ENCODE peak calls at places on chromosomes 2 and 18, in five cellular contexts. One of them, this sample, is unnamed.
A peak's percentile ranks its signal among the peaks of the same experiment; 100 is the strongest.

GRCh38 chr2:3289526-3289925 is 88.1 kb downstream of the EIPR1 start:
- DNase-seq in spleen: peak; percentile 51
- DNase-seq in gastrocnemius medialis: no peak
- DNase-seq in tibial artery: no peak
- DNase-seq in pancreas: no peak
- DNase-seq in this sample: no peak

GRCh38 chr2:60565472-60565871 is 12.0 kb upstream of the BCL11A start:
- DNase-seq in spleen: no peak
- DNase-seq in tibial artery: no peak
- DNase-seq in gastrocnemius medialis: no peak
- DNase-seq in pancreas: no peak
- DNase-seq in this sample: no peak

GRCh38 chr2:19989342-19989680 is 594 bp downstream of the WDR35 start:
- DNase-seq in tibial artery: no peak
- DNase-seq in pancreas: no peak
- DNase-seq in spleen: no peak
- DNase-seq in gastrocnemius medialis: no peak
- DNase-seq in this sample: no peak

GRCh38 chr2:209383212-209383611 is 40.6 kb upstream of the MAP2 start:
- DNase-seq in spleen: no peak
- DNase-seq in gastrocnemius medialis: no peak
- DNase-seq in tibial artery: no peak
- DNase-seq in pancreas: no peak
- DNase-seq in this sample: no peak

GRCh38 chr2:109058215-109058614 is 69.2 kb upstream of the EDAR start:
- DNase-seq in tibial artery: no peak
- DNase-seq in pancreas: no peak
- DNase-seq in spleen: peak; percentile 24
- DNase-seq in gastrocnemius medialis: no peak
- DNase-seq in this sample: no peak

GRCh38 chr2:62817995-62818713 is 112.6 kb downstream of the EHBP1 start:
- DNase-seq in gastrocnemius medialis: no peak
- DNase-seq in tibial artery: no peak
- DNase-seq in spleen: no peak
- DNase-seq in pancreas: no peak
- DNase-seq in this sample: no peak

GRCh38 chr2:158688722-158689121 is 106.4 kb upstream of the DAPL1 start:
- DNase-seq in spleen: no peak
- DNase-seq in pancreas: no peak
- DNase-seq in tibial artery: no peak
- DNase-seq in gastrocnemius medialis: no peak
- DNase-seq in this sample: no peak

GRCh38 chr2:71277159-71277498 is 50.2 kb upstream of the PAIP2B start:
- DNase-seq in spleen: no peak
- DNase-seq in pancreas: no peak
- DNase-seq in tibial artery: no peak
- DNase-seq in gastrocnemius medialis: no peak
- DNase-seq in this sample: no peak

GRCh38 chr2:127654084-127654837 is 8.3 kb downstream of the GPR17 start:
- DNase-seq in spleen: peak; percentile 73
- DNase-seq in pancreas: no peak
- DNase-seq in tibial artery: no peak
- DNase-seq in gastrocnemius medialis: no peak
- DNase-seq in this sample: no peak

GRCh38 chr2:127653421-127654083 is 7.6 kb downstream of the GPR17 start:
- DNase-seq in gastrocnemius medialis: no peak
- DNase-seq in pancreas: no peak
- DNase-seq in spleen: no peak
- DNase-seq in tibial artery: no peak
- DNase-seq in this sample: no peak

GRCh38 chr2:127651987-127652550 is 6.1 kb downstream of the GPR17 start:
- DNase-seq in gastrocnemius medialis: peak; percentile 35
- DNase-seq in tibial artery: peak; percentile 94
- DNase-seq in spleen: peak; percentile 76
- DNase-seq in pancreas: no peak
- DNase-seq in this sample: no peak

GRCh38 chr2:127651381-127651809 is 5.4 kb downstream of the GPR17 start:
- DNase-seq in tibial artery: no peak
- DNase-seq in pancreas: no peak
- DNase-seq in spleen: peak; percentile 77
- DNase-seq in gastrocnemius medialis: no peak
- DNase-seq in this sample: no peak

DNA sequence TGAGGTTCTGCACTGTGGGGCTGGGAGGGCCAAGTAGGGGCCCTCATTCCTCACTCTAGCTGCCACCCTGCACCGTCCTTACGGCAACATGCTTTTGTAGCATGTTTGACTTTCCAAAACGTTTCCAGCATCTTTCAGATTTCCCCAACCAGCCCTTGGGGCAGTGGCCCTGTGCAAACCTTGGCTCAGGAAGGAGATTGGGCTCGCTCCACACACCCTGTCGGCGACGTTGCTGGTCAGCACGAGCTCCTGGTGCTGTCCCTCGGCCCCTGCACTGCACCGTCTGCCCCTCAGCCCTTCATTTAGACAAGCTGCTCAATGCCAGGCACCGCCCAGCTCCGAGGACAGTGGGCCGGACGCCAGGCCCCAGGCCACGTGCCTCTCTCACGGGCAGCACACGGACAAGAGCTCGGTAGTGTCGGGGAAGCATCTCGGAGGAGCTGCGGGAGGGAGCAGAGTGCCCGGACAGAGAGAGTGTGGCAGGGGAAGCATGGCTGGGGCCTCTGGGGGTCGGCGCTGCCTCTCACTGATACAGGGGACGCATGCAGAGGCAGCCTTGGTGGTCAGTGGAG is 6.9 kb downstream of the GPR17 start:
- DNase-seq in spleen: peak; percentile 76
- DNase-seq in tibial artery: no peak
- DNase-seq in pancreas: no peak
- DNase-seq in gastrocnemius medialis: no peak
- DNase-seq in this sample: no peak
- H3K27me3 ChIP-seq in spleen: no peaks in the 10 kb centered on the region
- H3K27me3 ChIP-seq in tibial artery: no peaks in the 10 kb centered on the region
- H3K27me3 ChIP-seq in pancreas: no peaks in the 10 kb centered on the region
- H3K27me3 ChIP-seq in gastrocnemius medialis: no peaks in the 10 kb centered on the region
- H3K27me3 ChIP-seq in this sample: no peaks in the 10 kb centered on the region

GRCh38 chr18:58578835-58579560 is 49.9 kb downstream of the ALPK2 start:
- DNase-seq in gastrocnemius medialis: no peak
- DNase-seq in tibial artery: no peak
- DNase-seq in spleen: no peak
- DNase-seq in pancreas: no peak
- DNase-seq in this sample: no peak

GRCh38 chr18:58579561-58580047 is 49.3 kb downstream of the ALPK2 start:
- DNase-seq in pancreas: no peak
- DNase-seq in gastrocnemius medialis: no peak
- DNase-seq in tibial artery: no peak
- DNase-seq in spleen: no peak
- DNase-seq in this sample: no peak

GRCh38 chr18:58580078-58580477 is 48.8 kb downstream of the ALPK2 start:
- DNase-seq in gastrocnemius medialis: no peak
- DNase-seq in spleen: no peak
- DNase-seq in pancreas: no peak
- DNase-seq in tibial artery: no peak
- DNase-seq in this sample: no peak

GRCh38 chr18:58580623-58581022 is 48.3 kb downstream of the ALPK2 start:
- DNase-seq in tibial artery: no peak
- DNase-seq in spleen: no peak
- DNase-seq in gastrocnemius medialis: no peak
- DNase-seq in pancreas: no peak
- DNase-seq in this sample: no peak

DNA sequence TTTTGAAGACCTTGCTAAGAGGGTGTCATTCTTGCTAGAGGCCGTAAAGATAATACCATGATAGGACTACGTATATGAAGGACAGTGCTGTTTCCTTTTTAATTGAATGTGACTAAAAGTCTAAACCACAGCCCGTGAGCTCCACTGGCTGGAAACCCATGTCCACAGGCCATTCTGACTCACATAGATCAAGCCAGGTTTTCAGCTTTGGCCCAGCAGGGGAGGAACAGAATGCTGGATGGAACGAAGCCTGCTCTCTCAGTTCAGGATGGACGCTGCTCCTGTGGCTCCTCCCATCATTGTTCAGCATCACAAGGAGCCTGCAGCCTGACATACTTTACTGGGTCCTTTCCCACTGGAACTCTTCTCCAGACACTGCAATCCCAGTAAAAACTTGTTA is 47.6 kb downstream of the ALPK2 start:
- DNase-seq in pancreas: no peak
- DNase-seq in gastrocnemius medialis: no peak
- DNase-seq in tibial artery: no peak
- DNase-seq in spleen: no peak
- DNase-seq in this sample: no peak
- H3K4me1 ChIP-seq in pancreas: no peaks in the 10 kb centered on the region
- H3K4me1 ChIP-seq in gastrocnemius medialis: peaks cover 41% of the 10 kb centered on the region
- H3K4me1 ChIP-seq in tibial artery: no peaks in the 10 kb centered on the region
- H3K4me1 ChIP-seq in spleen: no peaks in the 10 kb centered on the region
- H3K4me1 ChIP-seq in this sample: no peaks in the 10 kb centered on the region

GRCh38 chr2:241300000-241300399 is 15.5 kb downstream of the HDLBP start:
- DNase-seq in pancreas: no peak
- DNase-seq in spleen: no peak
- DNase-seq in tibial artery: no peak
- DNase-seq in gastrocnemius medialis: no peak
- DNase-seq in this sample: no peak

GRCh38 chr2:241302759-241303651 is 12.5 kb downstream of the HDLBP start:
- DNase-seq in spleen: no peak
- DNase-seq in tibial artery: no peak
- DNase-seq in gastrocnemius medialis: no peak
- DNase-seq in pancreas: no peak
- DNase-seq in this sample: no peak

GRCh38 chr2:241298554-241299165 is 16.8 kb downstream of the HDLBP start:
- DNase-seq in tibial artery: no peak
- DNase-seq in spleen: no peak
- DNase-seq in gastrocnemius medialis: no peak
- DNase-seq in pancreas: no peak
- DNase-seq in this sample: no peak

GRCh38 chr2:241304039-241304670 is 11.3 kb downstream of the HDLBP start:
- DNase-seq in gastrocnemius medialis: no peak
- DNase-seq in spleen: no peak
- DNase-seq in pancreas: no peak
- DNase-seq in tibial artery: no peak
- DNase-seq in this sample: no peak

DNA sequence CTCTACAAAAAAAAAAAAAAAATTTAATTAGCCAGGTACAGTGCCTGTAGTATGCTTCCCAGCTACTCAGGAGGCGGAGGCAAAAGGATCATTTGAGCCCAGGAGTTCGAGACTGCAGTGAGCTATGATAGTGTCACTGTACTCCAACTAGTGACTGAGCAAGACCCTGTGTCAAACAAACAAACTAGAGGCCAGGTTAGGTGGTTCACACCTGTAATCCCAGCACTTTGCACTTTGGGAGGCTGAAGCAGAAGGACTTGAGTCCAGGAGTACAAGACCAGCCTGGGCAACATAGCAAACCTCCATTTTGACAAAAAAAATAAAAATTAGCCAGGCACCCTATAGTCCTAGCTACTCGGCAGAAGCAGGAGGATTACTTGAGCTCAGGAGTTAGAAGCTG is 13.4 kb downstream of the HDLBP start:
- DNase-seq in tibial artery: no peak
- DNase-seq in spleen: no peak
- DNase-seq in pancreas: no peak
- DNase-seq in gastrocnemius medialis: no peak
- DNase-seq in this sample: no peak
- H3K27ac ChIP-seq in tibial artery: no peak overlapping the region
- H3K27ac ChIP-seq in spleen: no peak overlapping the region
- H3K27ac ChIP-seq in pancreas: no peak overlapping the region
- H3K27ac ChIP-seq in gastrocnemius medialis: no peak overlapping the region
- H3K27ac ChIP-seq in this sample: no peak overlapping the region

GRCh38 chr2:200320991-200321390 is 14.5 kb downstream of the SPATS2L start:
- DNase-seq in tibial artery: no peak
- DNase-seq in gastrocnemius medialis: no peak
- DNase-seq in spleen: no peak
- DNase-seq in pancreas: no peak
- DNase-seq in this sample: no peak
- H3K27me3 ChIP-seq in tibial artery: no peaks in the 10 kb centered on the region
- H3K27me3 ChIP-seq in gastrocnemius medialis: no peaks in the 10 kb centered on the region
- H3K27me3 ChIP-seq in spleen: no peaks in the 10 kb centered on the region
- H3K27me3 ChIP-seq in pancreas: no peaks in the 10 kb centered on the region
- H3K27me3 ChIP-seq in this sample: no peaks in the 10 kb centered on the region

DNA sequence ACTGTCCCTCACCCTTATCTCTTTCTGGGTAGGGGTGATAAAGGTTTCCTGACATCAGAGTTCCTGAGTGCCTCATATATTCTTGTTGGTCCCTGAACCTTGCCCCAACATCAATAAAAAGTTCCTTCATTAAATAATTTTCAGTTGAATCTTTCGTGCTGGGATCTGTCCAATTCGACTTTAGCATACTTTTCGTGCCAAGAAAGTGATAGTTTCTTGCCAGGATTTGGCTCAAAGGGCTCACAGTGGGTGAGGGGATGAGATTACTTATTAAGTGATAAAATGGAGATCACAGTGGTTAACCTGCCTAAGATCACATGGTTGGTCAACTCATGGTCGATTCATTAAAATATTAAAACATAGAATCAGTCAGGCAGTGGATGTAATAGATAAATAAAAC is 93.8 kb upstream of the SLC8A1 start:
- DNase-seq in spleen: no peak
- DNase-seq in gastrocnemius medialis: no peak
- DNase-seq in pancreas: no peak
- DNase-seq in tibial artery: no peak
- DNase-seq in this sample: no peak
- H3K4me1 ChIP-seq in spleen: no peaks in the 10 kb centered on the region
- H3K4me1 ChIP-seq in gastrocnemius medialis: no peaks in the 10 kb centered on the region
- H3K4me1 ChIP-seq in pancreas: no peaks in the 10 kb centered on the region
- H3K4me1 ChIP-seq in tibial artery: no peaks in the 10 kb centered on the region
- H3K4me1 ChIP-seq in this sample: no peaks in the 10 kb centered on the region

GRCh38 chr18:2998644-2999043 is 14.3 kb downstream of the LPIN2 start:
- DNase-seq in spleen: no peak
- DNase-seq in gastrocnemius medialis: no peak
- DNase-seq in tibial artery: no peak
- DNase-seq in pancreas: no peak
- DNase-seq in this sample: no peak
- H3K27ac ChIP-seq in spleen: peak overlapping the region; percentile 65
- H3K27ac ChIP-seq in gastrocnemius medialis: peak overlapping the region; percentile 72
- H3K27ac ChIP-seq in tibial artery: peak overlapping the region; percentile 87
- H3K27ac ChIP-seq in pancreas: no peak overlapping the region
- H3K27ac ChIP-seq in this sample: peak overlapping the region; percentile 65